ENCODE peak calls at places on chromosomes 5 and 9, in four cellular contexts. L is activated CD4-positive, alpha-beta T cell treated with anti-CD3 and anti-CD28 coated beads for 4 hours; K is dermis blood vessel endothelial cell; Z is aorta. N is an unnamed sample.

GRCh38 chr5:64949331-64949730 is 180.6 kb downstream of the CWC27 start:
- DNase-seq in L (no peak), K (no peak), Z (no peak), N (no peak)

GRCh38 chr5:79935992-79936643 is 54.9 kb downstream of the MTX3 start:
- DNase-seq in L (no peak), K (no peak), Z (no peak), N (no peak)

GRCh38 chr9:4289411-4290380 is 10.2 kb downstream of the GLIS3 start:
- DNase-seq in L (no peak), K (peak; percentile 18), Z (no peak), N (no peak)

GRCh38 chr5:89556215-89557009 is 673.4 kb upstream of the MEF2C start:
- DNase-seq in L (no peak), K (peak; percentile 1), Z (no peak), N (no peak)

GRCh38 chr5:150376799-150377771 is 19.6 kb downstream of the TCOF1 start:
- DNase-seq in L (no peak), K (no peak), Z (no peak), N (no peak)

GRCh38 chr5:134438268-134438622 is 26.6 kb upstream of the CDKN2AIPNL start:
- DNase-seq in L (no peak), K (peak; percentile 44), Z (no peak), N (no peak)

GRCh38 chr5:17172801-17173200 is 44.6 kb upstream of the BASP1 start:
- DNase-seq in L (no peak), K (peak; percentile 64), Z (no peak), N (no peak)

GRCh38 chr5:167576126-167576525 is 715.3 kb upstream of the WWC1 start:
- DNase-seq in L (no peak), K (no peak), Z (no peak), N (no peak)